ENCODE peak calls at places on chromosomes 6 and 20, in four cellular contexts. Y is naive thymus-derived CD4-positive, alpha-beta T cell; A is COR-L47; N is NCI-H1436. Q is an unnamed sample.

GRCh38 chr6:30219244-30219643 is 6.0 kb upstream of the TRIM26 start:
- DNase-seq in N (peak), Y (peak), A (peak), Q (peak)

GRCh38 chr6:128491643-128492206 is 28.7 kb downstream of the PTPRK start:
- DNase-seq in Y (no peak), N (peak), A (no peak), Q (peak)

GRCh38 chr6:35596448-35597442 is 84.0 kb upstream of the TULP1 start:
- DNase-seq in A (no peak), N (no peak), Y (no peak), Q (peak)

GRCh38 chr6:145816392-145816791 is 1.8 kb upstream of the FBXO30 start:
- DNase-seq in A (no peak), N (no peak), Y (no peak), Q (no peak)

GRCh38 chr6:18141805-18142590 is 12.9 kb downstream of the TPMT start:
- DNase-seq in N (peak), A (peak), Y (no peak), Q (no peak)

GRCh38 chr6:11854418-11855165 is 76.0 kb upstream of the ADTRP start:
- DNase-seq in A (no peak), N (no peak), Y (no peak), Q (peak)

GRCh38 chr6:113719545-113719944 is 137.6 kb upstream of the MARCKS start:
- DNase-seq in Y (no peak), A (no peak), N (no peak), Q (peak)

GRCh38 chr20:63027425-63028389 is 20.9 kb upstream of the BHLHE23 start:
- DNase-seq in N (peak), A (peak), Y (no peak), Q (no peak)

GRCh38 chr6:44452725-44453124 is 65.2 kb downstream of the CDC5L start:
- DNase-seq in Y (no peak), A (no peak), N (no peak), Q (peak)

GRCh38 chr6:145247677-145248419 is 487.5 kb downstream of the EPM2A start:
- DNase-seq in A (no peak), N (no peak), Y (no peak), Q (peak)

GRCh38 chr20:18380908-18381529 is 85.8 kb downstream of the DZANK1 start:
- DNase-seq in A (no peak), Y (no peak), N (no peak), Q (no peak)

GRCh38 chr6:170142559-170142958 is 148.3 kb downstream of the DLL1 start:
- DNase-seq in Y (no peak), A (no peak), N (no peak), Q (no peak)

GRCh38 chr20:8764289-8764962 is 304.5 kb upstream of the PLCB4 start:
- DNase-seq in N (no peak), A (no peak), Y (no peak), Q (peak)

GRCh38 chr20:63132131-63132714 is 83.7 kb downstream of the YTHDF1 start:
- DNase-seq in N (no peak), Y (no peak), A (no peak), Q (no peak)

GRCh38 chr6:4291453-4292403 is 156.4 kb upstream of the ECI2 start:
- DNase-seq in N (no peak), A (no peak), Y (no peak), Q (peak)

GRCh38 chr20:1389703-1390385 is 3.0 kb downstream of the FKBP1A start:
- DNase-seq in N (no peak), Y (no peak), A (no peak), Q (peak)

GRCh38 chr6:6314601-6315000 is 5.9 kb downstream of the F13A1 start:
- DNase-seq in A (no peak), Y (no peak), N (no peak), Q (no peak)

GRCh38 chr6:39979461-39980328 is 45.4 kb upstream of the MOCS1 start:
- DNase-seq in Y (no peak), A (no peak), N (no peak), Q (no peak)

Q was measured in NCI-H226.